ENCODE peak calls at places on chromosomes 1 and 21, in seven cellular contexts. A is H7; W is left lung; O is neural progenitor cell; E is CD8-positive, alpha-beta memory T cell; P is stimulated activated CD8-positive, alpha-beta memory T cell treated with anti-CD3 and anti-CD28 coated beads, Interleukin-12 subunit alpha, Interleukin-12 subunit beta, amount 100 ng/mL, for 4 hours; Q is H54. V is an unnamed sample.

GRCh38 chr1:175788586-175789252 is 45.3 kb upstream of the TNR start:
- DNase-seq in A (no peak), W (no peak), O (no peak), E (no peak), P (no peak), Q (no peak), V (no peak)

GRCh38 chr1:231940116-231940515 is 313.5 kb downstream of the DISC1 start:
- DNase-seq in A (no peak), W (no peak), O (no peak), E (no peak), P (no peak), Q (no peak), V (no peak)

GRCh38 chr1:75099581-75099980 is 34.6 kb upstream of the LHX8 start:
- DNase-seq in A (no peak), W (no peak), O (no peak), E (no peak), P (no peak), Q (no peak), V (no peak)

GRCh38 chr1:25766721-25767436 is 33.1 kb upstream of the SELENON start:
- DNase-seq in A (no peak), W (no peak), O (no peak), E (no peak), P (no peak), Q (no peak), V (no peak)

GRCh38 chr21:21238882-21239400 is 240.7 kb downstream of the NCAM2 start:
- DNase-seq in A (no peak), W (no peak), O (no peak), E (no peak), P (no peak), Q (no peak), V (no peak)

GRCh38 chr1:22349302-22350043 is 102.2 kb upstream of the ZBTB40 start:
- DNase-seq in A (no peak), W (no peak), O (no peak), E (no peak), P (no peak), Q (no peak), V (no peak)

GRCh38 chr21:35046223-35046690 is 2.8 kb downstream of the RUNX1 start:
- DNase-seq in A (no peak), W (no peak), O (no peak), E (no peak), P (no peak), Q (no peak), V (no peak)

GRCh38 chr1:198641506-198641905 is 2.7 kb downstream of the PTPRC start:
- DNase-seq in A (no peak), W (no peak), O (no peak), E (peak; percentile 56), P (no peak), Q (no peak), V (no peak)

GRCh38 chr1:19311503-19311930 is 427 bp downstream of the AKR7A2 start:
- DNase-seq in A (peak; percentile 81), W (no peak), O (no peak), E (peak; percentile 48), P (peak; percentile 8), Q (peak; percentile 23), V (no peak)

GRCh38 chr1:87151500-87152421 is 176.9 kb upstream of the LMO4 start:
- DNase-seq in A (peak; percentile 92), W (peak; percentile 92), O (peak; percentile 90), E (no peak), P (no peak), Q (no peak), V (peak; percentile 73)

GRCh38 chr1:44347280-44347679 is 7.8 kb downstream of the ERI3 start:
- DNase-seq in A (no peak), W (no peak), O (no peak), E (no peak), P (no peak), Q (no peak), V (peak; percentile 67)